ENCODE peak calls at places on chromosomes 5 and 9, in ten cellular contexts. One of them, this sample, is unnamed.

GRCh38 chr9:117214416-117214815 is 200.4 kb downstream of the ASTN2 start:
- DNase-seq in CD4-positive, alpha-beta T cell: no peak
- DNase-seq in SK-N-SH: no peak
- DNase-seq in transverse colon: no peak
- DNase-seq in astrocyte: no peak
- DNase-seq in psoas muscle: no peak
- DNase-seq in sigmoid colon: no peak
- DNase-seq in A549: no peak
- DNase-seq in heart left ventricle: no peak
- DNase-seq in tibial artery: no peak
- DNase-seq in this sample: no peak

GRCh38 chr5:133749331-133749985 is 137.1 kb upstream of the FSTL4 start:
- DNase-seq in psoas muscle: no peak
- DNase-seq in tibial artery: no peak
- DNase-seq in transverse colon: no peak
- DNase-seq in astrocyte: no peak
- DNase-seq in SK-N-SH: no peak
- DNase-seq in A549: no peak
- DNase-seq in sigmoid colon: no peak
- DNase-seq in CD4-positive, alpha-beta T cell: no peak
- DNase-seq in heart left ventricle: no peak
- DNase-seq in this sample: no peak

GRCh38 chr5:107514305-107514704 is 156.4 kb downstream of the EFNA5 start:
- DNase-seq in tibial artery: no peak
- DNase-seq in astrocyte: peak; percentile 59
- DNase-seq in A549: no peak
- DNase-seq in psoas muscle: no peak
- DNase-seq in CD4-positive, alpha-beta T cell: no peak
- DNase-seq in sigmoid colon: no peak
- DNase-seq in heart left ventricle: no peak
- DNase-seq in transverse colon: no peak
- DNase-seq in SK-N-SH: no peak
- DNase-seq in this sample: no peak

GRCh38 chr9:81801190-81801589 is 111.8 kb upstream of the TLE1 start:
- DNase-seq in heart left ventricle: no peak
- DNase-seq in psoas muscle: no peak
- DNase-seq in A549: peak; percentile 70
- DNase-seq in sigmoid colon: no peak
- DNase-seq in tibial artery: no peak
- DNase-seq in transverse colon: no peak
- DNase-seq in CD4-positive, alpha-beta T cell: no peak
- DNase-seq in astrocyte: peak; percentile 54
- DNase-seq in SK-N-SH: no peak
- DNase-seq in this sample: no peak

GRCh38 chr5:170161069-170161468 is 55.4 kb downstream of the FOXI1 start:
- DNase-seq in A549: no peak
- DNase-seq in SK-N-SH: no peak
- DNase-seq in tibial artery: no peak
- DNase-seq in sigmoid colon: no peak
- DNase-seq in transverse colon: no peak
- DNase-seq in heart left ventricle: no peak
- DNase-seq in psoas muscle: no peak
- DNase-seq in CD4-positive, alpha-beta T cell: no peak
- DNase-seq in astrocyte: no peak
- DNase-seq in this sample: no peak

GRCh38 chr9:15144567-15145174 is 162.3 kb downstream of the TTC39B start:
- DNase-seq in SK-N-SH: no peak
- DNase-seq in psoas muscle: no peak
- DNase-seq in tibial artery: no peak
- DNase-seq in astrocyte: no peak
- DNase-seq in CD4-positive, alpha-beta T cell: no peak
- DNase-seq in transverse colon: no peak
- DNase-seq in heart left ventricle: no peak
- DNase-seq in sigmoid colon: no peak
- DNase-seq in A549: no peak
- DNase-seq in this sample: no peak

GRCh38 chr5:167582263-167582662 is 709.2 kb upstream of the WWC1 start:
- DNase-seq in heart left ventricle: no peak
- DNase-seq in SK-N-SH: peak; percentile 25
- DNase-seq in CD4-positive, alpha-beta T cell: no peak
- DNase-seq in psoas muscle: no peak
- DNase-seq in sigmoid colon: no peak
- DNase-seq in astrocyte: no peak
- DNase-seq in A549: peak; percentile 24
- DNase-seq in transverse colon: no peak
- DNase-seq in tibial artery: no peak
- DNase-seq in this sample: no peak

GRCh38 chr5:138574744-138575193 is 432 bp downstream of the HSPA9 start:
- DNase-seq in heart left ventricle: no peak
- DNase-seq in astrocyte: peak; percentile 6
- DNase-seq in A549: no peak
- DNase-seq in transverse colon: no peak
- DNase-seq in psoas muscle: no peak
- DNase-seq in tibial artery: no peak
- DNase-seq in sigmoid colon: peak; percentile 69
- DNase-seq in SK-N-SH: no peak
- DNase-seq in CD4-positive, alpha-beta T cell: no peak
- DNase-seq in this sample: no peak

GRCh38 chr5:82421119-82421518 is 143.0 kb upstream of the RPS23 start:
- DNase-seq in transverse colon: no peak
- DNase-seq in A549: peak; percentile 52
- DNase-seq in heart left ventricle: no peak
- DNase-seq in psoas muscle: no peak
- DNase-seq in astrocyte: peak; percentile 94
- DNase-seq in tibial artery: no peak
- DNase-seq in CD4-positive, alpha-beta T cell: no peak
- DNase-seq in SK-N-SH: no peak
- DNase-seq in sigmoid colon: no peak
- DNase-seq in this sample: no peak

GRCh38 chr9:22307013-22307711 is 139.5 kb upstream of the DMRTA1 start:
- DNase-seq in CD4-positive, alpha-beta T cell: no peak
- DNase-seq in astrocyte: peak; percentile 66
- DNase-seq in transverse colon: no peak
- DNase-seq in heart left ventricle: no peak
- DNase-seq in psoas muscle: no peak
- DNase-seq in SK-N-SH: no peak
- DNase-seq in A549: peak; percentile 84
- DNase-seq in sigmoid colon: no peak
- DNase-seq in tibial artery: no peak
- DNase-seq in this sample: no peak

GRCh38 chr9:123548749-123549545 is 192.9 kb downstream of the CRB2 start:
- DNase-seq in transverse colon: no peak
- DNase-seq in astrocyte: no peak
- DNase-seq in A549: no peak
- DNase-seq in heart left ventricle: no peak
- DNase-seq in CD4-positive, alpha-beta T cell: no peak
- DNase-seq in sigmoid colon: no peak
- DNase-seq in SK-N-SH: no peak
- DNase-seq in tibial artery: no peak
- DNase-seq in psoas muscle: no peak
- DNase-seq in this sample: no peak

GRCh38 chr5:84494453-84494852 is 109.8 kb upstream of the EDIL3 start:
- DNase-seq in astrocyte: peak; percentile 99
- DNase-seq in psoas muscle: no peak
- DNase-seq in heart left ventricle: no peak
- DNase-seq in sigmoid colon: no peak
- DNase-seq in A549: no peak
- DNase-seq in CD4-positive, alpha-beta T cell: no peak
- DNase-seq in tibial artery: no peak
- DNase-seq in transverse colon: no peak
- DNase-seq in SK-N-SH: no peak
- DNase-seq in this sample: no peak

GRCh38 chr9:120890415-120891254 is 13.6 kb upstream of the PHF19 start:
- DNase-seq in astrocyte: no peak
- DNase-seq in SK-N-SH: no peak
- DNase-seq in sigmoid colon: peak; percentile 79
- DNase-seq in A549: no peak
- DNase-seq in psoas muscle: no peak
- DNase-seq in tibial artery: no peak
- DNase-seq in transverse colon: no peak
- DNase-seq in CD4-positive, alpha-beta T cell: no peak
- DNase-seq in heart left ventricle: no peak
- DNase-seq in this sample: no peak

GRCh38 chr9:16475257-16475656 is 395.2 kb downstream of the BNC2 start:
- DNase-seq in tibial artery: no peak
- DNase-seq in psoas muscle: no peak
- DNase-seq in SK-N-SH: peak; percentile 50
- DNase-seq in heart left ventricle: no peak
- DNase-seq in A549: no peak
- DNase-seq in sigmoid colon: no peak
- DNase-seq in transverse colon: no peak
- DNase-seq in CD4-positive, alpha-beta T cell: no peak
- DNase-seq in astrocyte: no peak
- DNase-seq in this sample: no peak

GRCh38 chr9:33439731-33440130 is 7.7 kb downstream of the AQP3 start:
- DNase-seq in astrocyte: no peak
- DNase-seq in tibial artery: no peak
- DNase-seq in CD4-positive, alpha-beta T cell: no peak
- DNase-seq in heart left ventricle: no peak
- DNase-seq in sigmoid colon: no peak
- DNase-seq in psoas muscle: no peak
- DNase-seq in transverse colon: no peak
- DNase-seq in SK-N-SH: no peak
- DNase-seq in A549: no peak
- DNase-seq in this sample: no peak

GRCh38 chr5:172886974-172887491 is 53.0 kb downstream of the ERGIC1 start:
- DNase-seq in sigmoid colon: peak; percentile 94
- DNase-seq in psoas muscle: peak; percentile 84
- DNase-seq in heart left ventricle: peak; percentile 62
- DNase-seq in SK-N-SH: no peak
- DNase-seq in transverse colon: peak; percentile 53
- DNase-seq in astrocyte: peak; percentile 51
- DNase-seq in A549: no peak
- DNase-seq in tibial artery: peak; percentile 83
- DNase-seq in CD4-positive, alpha-beta T cell: no peak
- DNase-seq in this sample: no peak
- H3K27ac ChIP-seq in sigmoid colon: peak overlapping the region; percentile 90
- H3K27ac ChIP-seq in psoas muscle: peak overlapping the region; percentile 64
- H3K27ac ChIP-seq in heart left ventricle: peak overlapping the region; percentile 90
- H3K27ac ChIP-seq in SK-N-SH: no peak overlapping the region
- H3K27ac ChIP-seq in transverse colon: peak overlapping the region; percentile 80
- H3K27ac ChIP-seq in astrocyte: peak overlapping the region; percentile 90
- H3K27ac ChIP-seq in A549: peak overlapping the region; percentile 65
- H3K27ac ChIP-seq in tibial artery: peak overlapping the region; percentile 58
- H3K27ac ChIP-seq in CD4-positive, alpha-beta T cell: no peak overlapping the region
- H3K27ac ChIP-seq in this sample: peak overlapping the region; percentile 21

GRCh38 chr5:111685969-111686368 is 71.0 kb downstream of the NREP start:
- DNase-seq in astrocyte: no peak
- DNase-seq in CD4-positive, alpha-beta T cell: no peak
- DNase-seq in sigmoid colon: no peak
- DNase-seq in psoas muscle: no peak
- DNase-seq in SK-N-SH: no peak
- DNase-seq in transverse colon: no peak
- DNase-seq in tibial artery: no peak
- DNase-seq in A549: peak; percentile 12
- DNase-seq in heart left ventricle: no peak
- DNase-seq in this sample: no peak
- TF ChIP-seq CTCF in astrocyte: no peak
- TF ChIP-seq CTCF in CD4-positive, alpha-beta T cell: no peak
- TF ChIP-seq CTCF in sigmoid colon: no peak
- TF ChIP-seq CTCF in psoas muscle: peak; percentile 16
- TF ChIP-seq CTCF in SK-N-SH: no peak
- TF ChIP-seq CTCF in transverse colon: no peak
- TF ChIP-seq CTCF in tibial artery: no peak
- TF ChIP-seq CTCF in A549: peak; percentile 24
- TF ChIP-seq CTCF in heart left ventricle: no peak
- TF ChIP-seq CTCF in this sample: peak; percentile 24

GRCh38 chr9:70403166-70403565 is 11.3 kb downstream of the KLF9 start:
- DNase-seq in A549: no peak
- DNase-seq in sigmoid colon: peak; percentile 32
- DNase-seq in tibial artery: no peak
- DNase-seq in SK-N-SH: no peak
- DNase-seq in astrocyte: no peak
- DNase-seq in transverse colon: no peak
- DNase-seq in CD4-positive, alpha-beta T cell: no peak
- DNase-seq in heart left ventricle: no peak
- DNase-seq in psoas muscle: no peak
- DNase-seq in this sample: no peak
- H3K27ac ChIP-seq in A549: no peak overlapping the region
- H3K27ac ChIP-seq in sigmoid colon: peak overlapping the region; percentile 99
- H3K27ac ChIP-seq in tibial artery: peak overlapping the region; percentile 69
- H3K27ac ChIP-seq in SK-N-SH: no peak overlapping the region
- H3K27ac ChIP-seq in astrocyte: peak overlapping the region; percentile 7
- H3K27ac ChIP-seq in transverse colon: peak overlapping the region; percentile 82
- H3K27ac ChIP-seq in CD4-positive, alpha-beta T cell: no peak overlapping the region
- H3K27ac ChIP-seq in heart left ventricle: peak overlapping the region; percentile 78
- H3K27ac ChIP-seq in psoas muscle: peak overlapping the region; percentile 100
- H3K27ac ChIP-seq in this sample: peak overlapping the region; percentile 59

GRCh38 chr5:147349241-147349640 is 114.4 kb downstream of the STK32A start:
- DNase-seq in A549: no peak
- DNase-seq in SK-N-SH: no peak
- DNase-seq in psoas muscle: no peak
- DNase-seq in transverse colon: no peak
- DNase-seq in astrocyte: no peak
- DNase-seq in heart left ventricle: no peak
- DNase-seq in sigmoid colon: no peak
- DNase-seq in CD4-positive, alpha-beta T cell: no peak
- DNase-seq in tibial artery: no peak
- DNase-seq in this sample: no peak

GRCh38 chr5:147348046-147348445 is 113.2 kb downstream of the STK32A start:
- DNase-seq in tibial artery: no peak
- DNase-seq in astrocyte: peak; percentile 43
- DNase-seq in A549: no peak
- DNase-seq in transverse colon: no peak
- DNase-seq in sigmoid colon: no peak
- DNase-seq in psoas muscle: no peak
- DNase-seq in CD4-positive, alpha-beta T cell: no peak
- DNase-seq in SK-N-SH: no peak
- DNase-seq in heart left ventricle: no peak
- DNase-seq in this sample: no peak

GRCh38 chr5:147341382-147341781 is 106.6 kb downstream of the STK32A start:
- DNase-seq in astrocyte: no peak
- DNase-seq in tibial artery: no peak
- DNase-seq in heart left ventricle: no peak
- DNase-seq in A549: no peak
- DNase-seq in SK-N-SH: no peak
- DNase-seq in CD4-positive, alpha-beta T cell: no peak
- DNase-seq in psoas muscle: no peak
- DNase-seq in sigmoid colon: no peak
- DNase-seq in transverse colon: no peak
- DNase-seq in this sample: no peak

GRCh38 chr5:147344861-147345260 is 110.0 kb downstream of the STK32A start:
- DNase-seq in A549: no peak
- DNase-seq in SK-N-SH: no peak
- DNase-seq in psoas muscle: no peak
- DNase-seq in astrocyte: no peak
- DNase-seq in transverse colon: no peak
- DNase-seq in tibial artery: no peak
- DNase-seq in CD4-positive, alpha-beta T cell: no peak
- DNase-seq in sigmoid colon: no peak
- DNase-seq in heart left ventricle: no peak
- DNase-seq in this sample: no peak

DNA sequence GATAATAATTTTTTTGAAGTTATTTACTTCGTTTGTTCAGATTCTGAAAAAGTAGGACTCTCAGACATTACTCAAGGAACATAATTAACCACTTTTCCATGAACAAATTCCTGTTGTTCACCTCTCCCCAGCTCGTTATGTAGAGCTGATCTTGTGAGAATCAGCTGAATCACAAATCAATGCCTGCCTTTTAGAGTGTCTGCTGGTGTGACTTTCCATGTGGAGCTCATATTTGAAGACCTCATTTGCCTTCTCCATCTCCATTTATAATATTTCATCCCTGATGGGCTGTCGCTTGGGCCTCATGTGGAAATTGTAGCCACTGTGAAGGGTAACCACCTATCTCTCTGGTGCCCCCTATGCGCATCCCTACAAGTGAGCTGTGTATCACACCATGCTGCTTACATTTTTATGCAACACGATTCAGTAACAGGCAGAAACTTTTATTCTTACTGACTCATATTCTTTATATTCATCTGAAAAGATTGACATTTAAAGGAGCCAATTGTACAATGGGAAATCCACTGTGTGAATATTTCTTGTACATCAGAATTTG is 111.3 kb downstream of the STK32A start:
- DNase-seq in SK-N-SH: peak; percentile 11
- DNase-seq in transverse colon: no peak
- DNase-seq in astrocyte: no peak
- DNase-seq in heart left ventricle: no peak
- DNase-seq in sigmoid colon: no peak
- DNase-seq in tibial artery: no peak
- DNase-seq in psoas muscle: no peak
- DNase-seq in A549: no peak
- DNase-seq in CD4-positive, alpha-beta T cell: no peak
- DNase-seq in this sample: no peak
- TF ChIP-seq CTCF in SK-N-SH: no peak
- TF ChIP-seq CTCF in transverse colon: no peak
- TF ChIP-seq CTCF in astrocyte: no peak
- TF ChIP-seq CTCF in heart left ventricle: no peak
- TF ChIP-seq CTCF in sigmoid colon: no peak
- TF ChIP-seq CTCF in tibial artery: no peak
- TF ChIP-seq CTCF in psoas muscle: no peak
- TF ChIP-seq CTCF in A549: no peak
- TF ChIP-seq CTCF in CD4-positive, alpha-beta T cell: no peak
- TF ChIP-seq CTCF in this sample: no peak